ENCODE peak calls at places on chromosomes 13 and 19, in four cellular contexts. B is GM20000, S is fibroblast of lung, X is right lobe of liver. O is an unnamed sample.

GRCh38 chr19:29404951-29405727 is 120.7 kb upstream of the VSTM2B start:
- DNase-seq in B (no peak), X (no peak), S (no peak), O (no peak)

GRCh38 chr13:41017153-41017552 is 2.0 kb downstream of the ELF1 start:
- DNase-seq in S (no peak), X (no peak), B (no peak), O (no peak)

GRCh38 chr13:95246292-95247082 is 54.8 kb downstream of the ABCC4 start:
- DNase-seq in B (no peak), X (no peak), S (no peak), O (no peak)

GRCh38 chr19:2722541-2723344 is 1.6 kb upstream of the DIRAS1 start:
- DNase-seq in X (no peak), B (no peak), S (peak; percentile 67), O (no peak)

GRCh38 chr13:39407786-39408185 is 195.2 kb downstream of the LHFPL6 start:
- DNase-seq in B (no peak), X (no peak), S (no peak), O (no peak)

GRCh38 chr19:41398042-41398403 is 405 bp downstream of the BCKDHA start:
- DNase-seq in S (no peak), X (no peak), B (no peak), O (no peak)

GRCh38 chr19:3796358-3796757 is 10.2 kb upstream of the MATK start:
- DNase-seq in S (no peak), B (no peak), X (no peak), O (no peak)

GRCh38 chr19:39996218-39996810 is 546 bp upstream of the ZNF546 start:
- DNase-seq in B (peak; percentile 32), S (peak; percentile 64), X (no peak), O (peak; percentile 39)

GRCh38 chr13:40992678-40993077 is 26.4 kb downstream of the ELF1 start:
- DNase-seq in S (no peak), X (no peak), B (no peak), O (no peak)

GRCh38 chr19:2381151-2381822 is 21.2 kb downstream of the TMPRSS9 start:
- DNase-seq in B (no peak), X (no peak), S (peak; percentile 18), O (no peak)

GRCh38 chr13:114015111-114015551 is 41.3 kb upstream of the C13orf46 start:
- DNase-seq in S (no peak), B (no peak), X (no peak), O (no peak)

GRCh38 chr19:19578241-19578640 is 40.2 kb downstream of the CILP2 start:
- DNase-seq in S (no peak), X (no peak), B (no peak), O (no peak)

GRCh38 chr19:10271543-10272086 is 695 bp downstream of the ICAM1 start:
- DNase-seq in B (peak; percentile 68), X (peak; percentile 56), S (no peak), O (peak; percentile 72)

GRCh38 chr13:27619093-27619705 is 1.1 kb downstream of the LNX2 start:
- DNase-seq in S (peak; percentile 63), B (no peak), X (no peak), O (no peak)

GRCh38 chr19:16682539-16682938 is 21.6 kb downstream of the TMEM38A start:
- DNase-seq in X (no peak), B (no peak), S (no peak), O (no peak)

GRCh38 chr19:3285647-3286176 is 61.3 kb downstream of the CELF5 start:
- DNase-seq in B (peak; percentile 75), X (no peak), S (peak; percentile 35), O (peak; percentile 81)

GRCh38 chr19:38003427-38004099 is 96.6 kb downstream of the SIPA1L3 start:
- DNase-seq in X (no peak), B (no peak), S (peak; percentile 82), O (no peak)

GRCh38 chr19:33382006-33382405 is 8.5 kb downstream of the CEBPG start:
- DNase-seq in X (no peak), S (no peak), B (no peak), O (no peak)

GRCh38 chr19:49331616-49332055 is 3.6 kb upstream of the CD37 start:
- DNase-seq in S (peak; percentile 50), B (peak; percentile 80), X (peak; percentile 84), O (peak; percentile 74)

GRCh38 chr13:39954476-39954875 is 299.0 kb downstream of the COG6 start:
- DNase-seq in S (no peak), X (no peak), B (no peak), O (no peak)

GRCh38 chr19:33449799-33450198 is 71.8 kb downstream of the PEPD start:
- DNase-seq in X (no peak), S (no peak), B (no peak), O (no peak)

GRCh38 chr13:21719463-21719862 is 48.6 kb downstream of the FGF9 start:
- DNase-seq in X (no peak), B (no peak), S (no peak), O (no peak)

GRCh38 chr19:41299755-41300089 is 10.2 kb upstream of the CCDC97 start:
- DNase-seq in S (peak; percentile 87), B (no peak), X (no peak), O (no peak)

DNA sequence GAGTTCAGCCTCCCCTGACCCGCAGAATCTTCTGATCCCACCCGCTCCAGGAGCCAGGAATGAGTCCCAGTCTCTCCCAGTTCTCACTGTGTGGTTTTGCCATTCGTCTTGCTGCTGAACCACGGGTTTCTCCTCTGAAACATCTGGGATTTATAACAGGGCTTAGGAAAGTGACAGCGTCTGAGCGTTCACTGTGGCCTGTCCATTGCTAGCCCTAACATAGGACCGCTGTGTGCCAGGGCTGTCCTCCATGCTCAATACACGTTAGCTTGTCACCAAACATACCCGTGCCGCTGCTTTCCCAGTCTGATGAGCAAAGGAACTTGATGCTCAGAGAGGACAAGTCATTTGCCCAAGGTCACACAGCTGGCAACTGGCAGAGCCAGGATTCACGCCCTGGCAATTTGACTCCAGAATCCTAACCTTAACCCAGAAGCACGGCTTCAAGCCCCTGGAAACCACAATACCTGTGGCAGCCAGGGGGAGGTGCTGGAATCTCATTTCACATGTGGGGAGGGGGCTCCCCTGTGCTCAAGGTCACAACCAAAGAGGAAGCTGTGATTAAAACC is 1.1 kb upstream of the APOE start:
- DNase-seq in X (no peak), B (no peak), S (no peak), O (peak; percentile 20)
- TF ChIP-seq CTCF in X (peak; percentile 46), B (no peak), S (no peak), O (peak; percentile 21)

GRCh38 chr13:42041684-42042035 is 6.8 kb upstream of the DGKH start:
- DNase-seq in S (peak; percentile 71), X (peak; percentile 59), B (peak; percentile 81), O (peak; percentile 69)
- TF ChIP-seq CTCF in S (peak; percentile 84), X (peak; percentile 45), B (peak; percentile 36), O (peak; percentile 36)

GRCh38 chr19:43662487-43662886 is 7.5 kb downstream of the PLAUR start:
- DNase-seq in S (no peak), X (no peak), B (no peak), O (no peak)
- TF ChIP-seq CTCF in S (peak; percentile 43), X (peak; percentile 35), B (no peak), O (no peak)

DNA sequence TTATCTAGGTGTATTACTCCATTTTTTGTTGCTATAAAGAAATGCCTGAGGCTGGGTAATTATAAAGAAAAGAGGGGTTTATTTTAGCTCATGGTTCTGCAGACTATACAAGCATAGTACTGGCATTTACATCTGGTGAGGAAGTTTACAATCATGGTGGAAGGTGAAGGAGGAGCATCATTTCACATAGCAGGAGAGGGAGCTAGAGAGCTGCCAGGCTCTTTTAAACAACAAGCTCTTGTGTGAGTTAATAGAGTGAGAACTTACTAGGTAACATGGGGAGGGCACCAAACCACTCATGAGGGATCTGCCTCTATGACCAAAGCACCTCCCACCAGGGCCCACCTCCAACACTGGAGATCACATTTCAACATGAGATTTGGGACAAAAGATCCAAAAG is 221.7 kb upstream of the GPC6 start:
- DNase-seq in X (no peak), B (no peak), S (no peak), O (no peak)
- TF ChIP-seq CTCF in X (peak; percentile 36), B (no peak), S (no peak), O (no peak)